ENCODE peak calls at places on chromosomes 6 and 20, in four cellular contexts. Y, X, H and L are unnamed samples.

GRCh38 chr6:108295676-108296075 is 822 bp downstream of the AFG1L start:
- DNase-seq in Y (no peak), X (no peak), H (no peak), L (no peak)

GRCh38 chr20:43843096-43843964 is 71.3 kb upstream of the TOX2 start:
- DNase-seq in Y (no peak), X (peak), H (no peak), L (no peak)

GRCh38 chr20:63337786-63338420 is 23.2 kb downstream of the CHRNA4 start:
- DNase-seq in Y (no peak), X (peak), H (no peak), L (no peak)

GRCh38 chr6:14046476-14047068 is 71.0 kb upstream of the CD83 start:
- DNase-seq in Y (no peak), X (peak), H (peak), L (peak)

GRCh38 chr6:46993846-46994245 is 48.3 kb downstream of the ADGRF1 start:
- DNase-seq in Y (no peak), X (peak), H (no peak), L (no peak)

GRCh38 chr6:92497281-92497680 is 922.1 kb downstream of the EPHA7 start:
- DNase-seq in Y (no peak), X (no peak), H (no peak), L (no peak)

GRCh38 chr6:122323361-122323760 is 76.1 kb upstream of the HSF2 start:
- DNase-seq in Y (no peak), X (no peak), H (no peak), L (no peak)

GRCh38 chr20:37295001-37295400 is 5.5 kb downstream of the MANBAL start:
- DNase-seq in Y (no peak), X (peak), H (no peak), L (peak)

GRCh38 chr20:48850681-48851299 is 23.0 kb upstream of the PREX1 start:
- DNase-seq in Y (no peak), X (no peak), H (no peak), L (peak)

GRCh38 chr6:34540841-34541240 is 15.3 kb downstream of the SPDEF start:
- DNase-seq in Y (no peak), X (no peak), H (no peak), L (no peak)

GRCh38 chr6:52360601-52361346 is 1.2 kb upstream of the PAQR8 start:
- DNase-seq in Y (no peak), X (no peak), H (no peak), L (no peak)

GRCh38 chr6:3912366-3913076 is 63.3 kb downstream of the FAM50B start:
- DNase-seq in Y (no peak), X (no peak), H (no peak), L (no peak)

GRCh38 chr6:163355471-163355991 is 59.0 kb upstream of the QKI start:
- DNase-seq in Y (no peak), X (peak), H (no peak), L (no peak)

GRCh38 chr6:55868910-55869479 is 6.4 kb downstream of the BMP5 start:
- DNase-seq in Y (no peak), X (no peak), H (no peak), L (peak)

GRCh38 chr6:112237644-112238043 is 16.7 kb downstream of the LAMA4 start:
- DNase-seq in Y (no peak), X (peak), H (no peak), L (no peak)

GRCh38 chr20:58546756-58547526 is 31.7 kb upstream of the APCDD1L start:
- DNase-seq in Y (no peak), X (no peak), H (no peak), L (peak)

GRCh38 chr6:135054238-135054574 is 416 bp downstream of the HBS1L start:
- DNase-seq in Y (no peak), X (no peak), H (no peak), L (no peak)

GRCh38 chr20:49345538-49345937 is 67.7 kb upstream of the ZNFX1 start:
- DNase-seq in Y (no peak), X (peak), H (no peak), L (no peak)

GRCh38 chr20:23625236-23625964 is 12.4 kb downstream of the CST3 start:
- DNase-seq in Y (no peak), X (no peak), H (no peak), L (no peak)

GRCh38 chr20:2292711-2293110 is 3.1 kb upstream of the TGM3 start:
- DNase-seq in Y (no peak), X (no peak), H (no peak), L (no peak)

GRCh38 chr20:45358282-45359068 is 4.5 kb upstream of the SYS1 start:
- DNase-seq in Y (no peak), X (peak), H (no peak), L (no peak)

GRCh38 chr6:45703041-45703739 is 312.5 kb downstream of the CLIC5 start:
- DNase-seq in Y (no peak), X (no peak), H (no peak), L (no peak)

GRCh38 chr20:63657260-63657936 is 714 bp upstream of the RTEL1 start:
- DNase-seq in Y (no peak), X (peak), H (no peak), L (no peak)

GRCh38 chr20:15138548-15139126 is 801.2 kb upstream of the FLRT3 start:
- DNase-seq in Y (no peak), X (no peak), H (no peak), L (no peak)

GRCh38 chr20:53903652-53903987 is 166.8 kb downstream of the BCAS1 start:
- DNase-seq in Y (no peak), X (no peak), H (no peak), L (no peak)

GRCh38 chr20:21074605-21075336 is 31.4 kb downstream of the LINC00237 start:
- DNase-seq in Y (no peak), X (no peak), H (no peak), L (no peak)

GRCh38 chr20:62652051-62652893 is 10.0 kb downstream of the SLCO4A1 start:
- DNase-seq in Y (peak), X (peak), H (peak), L (no peak)

GRCh38 chr20:51574248-51575033 is 31.9 kb upstream of the NFATC2 start:
- DNase-seq in Y (no peak), X (no peak), H (peak), L (no peak)

GRCh38 chr20:59515013-59515905 is 89.1 kb upstream of the PHACTR3 start:
- DNase-seq in Y (no peak), X (peak), H (no peak), L (peak)

GRCh38 chr6:15775741-15776140 is 112.9 kb upstream of the DTNBP1 start:
- DNase-seq in Y (no peak), X (peak), H (no peak), L (no peak)

GRCh38 chr6:73024598-73024997 is 200.7 kb downstream of the KHDC1L start:
- DNase-seq in Y (no peak), X (no peak), H (no peak), L (no peak)

GRCh38 chr6:127222418-127222817 is 44.2 kb upstream of the RNF146 start:
- DNase-seq in Y (no peak), X (no peak), H (no peak), L (no peak)